ENCODE peak calls at places on chromosomes 16 and 17, in nine cellular contexts. S, F, A, M, R, J, G, C and H are unnamed samples.

GRCh38 chr17:7922499-7923289 is 6.6 kb upstream of the RNF227 start:
- DNase-seq in S (no peak), F (no peak), A (no peak), M (peak), R (peak), J (peak), G (peak), C (peak), H (peak)

GRCh38 chr17:42411321-42411820 is 11.7 kb downstream of the CAVIN1 start:
- DNase-seq in S (no peak), F (no peak), A (no peak), M (no peak), R (no peak), J (no peak), G (no peak), C (no peak), H (no peak)

GRCh38 chr17:76026714-76027158 is 370 bp downstream of the EVPL start:
- DNase-seq in S (no peak), F (no peak), A (no peak), M (no peak), R (peak), J (no peak), G (no peak), C (no peak), H (no peak)

GRCh38 chr16:86823895-86824671 is 245.7 kb downstream of the FOXL1 start:
- DNase-seq in S (no peak), F (no peak), A (no peak), M (no peak), R (no peak), J (no peak), G (peak), C (no peak), H (no peak)

GRCh38 chr17:6753006-6753445 is 2.8 kb upstream of the XAF1 start:
- DNase-seq in S (no peak), F (no peak), A (no peak), M (no peak), R (peak), J (peak), G (peak), C (peak), H (no peak)

GRCh38 chr16:23835390-23836077 is at the start of gene PRKCB:
- DNase-seq in S (no peak), F (no peak), A (no peak), M (peak), R (no peak), J (peak), G (peak), C (peak), H (peak)

GRCh38 chr17:35749560-35750412 is 3.3 kb downstream of the GAS2L2 start:
- DNase-seq in S (no peak), F (no peak), A (no peak), M (no peak), R (no peak), J (no peak), G (peak), C (no peak), H (no peak)

GRCh38 chr16:4260360-4260759 is 12.5 kb downstream of the TFAP4 start:
- DNase-seq in S (no peak), F (no peak), A (no peak), M (no peak), R (peak), J (no peak), G (no peak), C (no peak), H (no peak)

GRCh38 chr17:57086069-57086930 is 1.3 kb downstream of the AKAP1 start:
- DNase-seq in S (no peak), F (no peak), A (no peak), M (no peak), R (peak), J (peak), G (peak), C (peak), H (peak)

GRCh38 chr17:10126554-10127493 is 71.6 kb downstream of the GAS7 start:
- DNase-seq in S (no peak), F (no peak), A (no peak), M (no peak), R (no peak), J (peak), G (peak), C (peak), H (no peak)

GRCh38 chr17:57707892-57708291 is 37.2 kb downstream of the CCDC182 start:
- DNase-seq in S (no peak), F (no peak), A (no peak), M (no peak), R (no peak), J (no peak), G (peak), C (no peak), H (no peak)

GRCh38 chr16:50235581-50235980 is 30.8 kb upstream of the ADCY7 start:
- DNase-seq in S (no peak), F (no peak), A (no peak), M (no peak), R (no peak), J (no peak), G (peak), C (no peak), H (no peak)

GRCh38 chr16:89564476-89565255 is 4.2 kb downstream of the RPL13 start:
- DNase-seq in S (no peak), F (no peak), A (no peak), M (no peak), R (no peak), J (no peak), G (no peak), C (no peak), H (no peak)

GRCh38 chr17:40265337-40265736 is 22.3 kb upstream of the CDC6 start:
- DNase-seq in S (no peak), F (no peak), A (no peak), M (no peak), R (no peak), J (no peak), G (no peak), C (no peak), H (no peak)

GRCh38 chr17:38428643-38429371 is 543 bp downstream of the ARHGAP23 start:
- DNase-seq in S (no peak), F (no peak), A (no peak), M (no peak), R (peak), J (peak), G (peak), C (peak), H (no peak)

GRCh38 chr17:49572806-49573420 is 2.8 kb upstream of the NXPH3 start:
- DNase-seq in S (no peak), F (no peak), A (no peak), M (no peak), R (no peak), J (no peak), G (no peak), C (no peak), H (no peak)

GRCh38 chr17:73028311-73028755 is 64.2 kb downstream of the SLC39A11 start:
- DNase-seq in S (no peak), F (no peak), A (no peak), M (no peak), R (no peak), J (no peak), G (peak), C (no peak), H (no peak)

GRCh38 chr17:17343160-17343735 is 40.1 kb downstream of the NT5M start:
- DNase-seq in S (no peak), F (no peak), A (no peak), M (no peak), R (no peak), J (peak), G (no peak), C (no peak), H (no peak)

GRCh38 chr16:73027655-73028220 is 20.2 kb downstream of the ZFHX3 start:
- DNase-seq in S (no peak), F (no peak), A (no peak), M (no peak), R (no peak), J (peak), G (no peak), C (no peak), H (no peak)

GRCh38 chr16:87044031-87044380 is 273.2 kb downstream of the C16orf95 start:
- DNase-seq in S (no peak), F (no peak), A (no peak), M (no peak), R (no peak), J (peak), G (no peak), C (no peak), H (no peak)

GRCh38 chr16:23502466-23502865 is 7.8 kb downstream of the GGA2 start:
- DNase-seq in S (no peak), F (no peak), A (no peak), M (no peak), R (no peak), J (no peak), G (no peak), C (no peak), H (no peak)

GRCh38 chr17:5809580-5810188 is 225.4 kb upstream of the NLRP1 start:
- DNase-seq in S (no peak), F (no peak), A (no peak), M (no peak), R (no peak), J (no peak), G (no peak), C (no peak), H (no peak)

GRCh38 chr17:73313526-73314127 is 1.8 kb upstream of the CDC42EP4 start:
- DNase-seq in S (no peak), F (no peak), A (no peak), M (no peak), R (no peak), J (no peak), G (no peak), C (no peak), H (no peak)

GRCh38 chr16:50991006-50991405 is 160.1 kb downstream of the SALL1 start:
- DNase-seq in S (no peak), F (no peak), A (no peak), M (no peak), R (no peak), J (no peak), G (no peak), C (no peak), H (no peak)

GRCh38 chr17:45092932-45093430 is 31.9 kb downstream of the NMT1 start:
- DNase-seq in S (no peak), F (peak), A (peak), M (no peak), R (no peak), J (peak), G (peak), C (no peak), H (no peak)

GRCh38 chr17:34974794-34975428 is 5.4 kb upstream of the LIG3 start:
- DNase-seq in S (no peak), F (no peak), A (no peak), M (no peak), R (no peak), J (no peak), G (no peak), C (no peak), H (no peak)